ENCODE peak calls at places on chromosomes 1 and 21, in six cellular contexts. N, K, O, D, J and U are unnamed samples. For H3K36me3, the result is how much of the 10 kb centered on the place peaks cover.

GRCh38 chr1:211939876-211940468 is 95.4 kb downstream of the INTS7 start:
- DNase-seq in K (no peak), D (no peak), J (no peak), N (no peak), O (no peak), U (no peak)

GRCh38 chr21:44375281-44375651 is 21.8 kb downstream of the TRPM2 start:
- DNase-seq in O (peak), K (no peak), N (peak), D (no peak), J (peak), U (peak)

GRCh38 chr1:4594286-4594991 is 60.0 kb upstream of the AJAP1 start:
- DNase-seq in J (peak), N (no peak), D (no peak), O (peak), K (no peak), U (no peak)

GRCh38 chr1:223674119-223674890 is 8.8 kb upstream of the CAPN8 start:
- DNase-seq in K (no peak), J (no peak), O (no peak), D (no peak), N (no peak), U (no peak)

GRCh38 chr1:230696722-230697432 is 17.0 kb downstream of the AGT start:
- DNase-seq in N (no peak), K (no peak), D (no peak), J (no peak), O (no peak), U (no peak)

GRCh38 chr21:33839167-33839716 is 76.4 kb downstream of the ATP5PO start:
- DNase-seq in N (no peak), O (no peak), D (no peak), J (peak), K (no peak), U (no peak)

GRCh38 chr1:10489291-10490055 is 14.7 kb downstream of the PEX14 start:
- DNase-seq in O (no peak), D (no peak), K (no peak), N (no peak), J (peak), U (no peak)

GRCh38 chr1:180026556-180026955 is 71.9 kb downstream of the CEP350 start:
- DNase-seq in O (no peak), D (no peak), N (no peak), K (no peak), J (no peak), U (no peak)

GRCh38 chr21:25421327-25422028 is 185.8 kb downstream of the MRPL39 start:
- DNase-seq in N (no peak), J (peak), O (no peak), D (no peak), K (peak), U (peak)

GRCh38 chr1:42479621-42480020 is 16.5 kb downstream of the CCDC30 start:
- DNase-seq in D (peak), J (no peak), K (peak), N (no peak), O (no peak), U (no peak)

GRCh38 chr1:81126989-81127571 is 673.7 kb upstream of the ADGRL2 start:
- DNase-seq in D (no peak), J (peak), K (no peak), N (no peak), O (no peak), U (no peak)

GRCh38 chr1:109532365-109533136 is 7.1 kb upstream of the GPR61 start:
- DNase-seq in J (peak), O (peak), D (peak), K (peak), N (peak), U (peak)

GRCh38 chr21:27369962-27370578 is 403.2 kb upstream of the ADAMTS5 start:
- DNase-seq in O (no peak), N (no peak), D (no peak), K (no peak), J (no peak), U (no peak)

GRCh38 chr1:88191917-88192316 is 492.2 kb upstream of the PKN2 start:
- DNase-seq in N (no peak), D (no peak), K (no peak), J (no peak), O (no peak), U (no peak)

GRCh38 chr1:178947688-178948003 is 76.8 kb upstream of the ANGPTL1 start:
- DNase-seq in O (peak), K (no peak), N (no peak), J (no peak), D (no peak), U (no peak)

GRCh38 chr1:182584746-182585145 is 4.3 kb downstream of the RNASEL start:
- DNase-seq in J (no peak), O (no peak), D (no peak), N (no peak), K (no peak), U (no peak)

GRCh38 chr1:59880735-59881134 is 45.8 kb downstream of the CYP2J2 start:
- DNase-seq in J (no peak), N (no peak), D (peak), K (no peak), O (no peak), U (no peak)

GRCh38 chr1:194684636-194685035 is 1498.2 kb upstream of the B3GALT2 start:
- DNase-seq in K (no peak), O (no peak), J (no peak), D (no peak), N (no peak), U (no peak)

GRCh38 chr1:14598007-14598497 is 433 bp upstream of the KAZN start:
- DNase-seq in N (no peak), D (no peak), O (no peak), K (peak), J (no peak), U (no peak)

GRCh38 chr1:184219414-184219813 is 167.4 kb upstream of the C1orf21 start:
- DNase-seq in O (no peak), D (no peak), N (no peak), K (no peak), J (no peak), U (no peak)

GRCh38 chr1:79507770-79508169 is 501.2 kb upstream of the ADGRL4 start:
- DNase-seq in K (no peak), J (no peak), N (no peak), O (no peak), D (no peak), U (no peak)

GRCh38 chr1:66521736-66522365 is 12.1 kb upstream of the SGIP1 start:
- DNase-seq in O (no peak), J (no peak), N (no peak), K (no peak), D (no peak), U (no peak)

GRCh38 chr1:90550616-90551406 is 166.3 kb downstream of the BARHL2 start:
- DNase-seq in J (no peak), N (no peak), O (no peak), D (no peak), K (peak), U (no peak)

GRCh38 chr1:61058477-61059245 is 23.7 kb upstream of the NFIA start:
- DNase-seq in D (no peak), K (no peak), N (no peak), O (no peak), J (no peak), U (no peak)

GRCh38 chr1:216841165-216841564 is 117.9 kb upstream of the ESRRG start:
- DNase-seq in O (no peak), K (no peak), D (no peak), N (no peak), J (no peak), U (no peak)

GRCh38 chr1:181398544-181398943 is 84.8 kb upstream of the CACNA1E start:
- DNase-seq in J (no peak), K (no peak), D (no peak), N (no peak), O (no peak), U (no peak)

GRCh38 chr1:200075938-200076546 is 48.5 kb downstream of the NR5A2 start:
- DNase-seq in O (no peak), N (no peak), D (no peak), J (peak), K (peak), U (no peak)

GRCh38 chr1:210826686-210827085 is 307.3 kb downstream of the KCNH1 start:
- DNase-seq in N (no peak), K (no peak), D (no peak), J (no peak), O (no peak), U (no peak)

GRCh38 chr1:201502511-201502857 is 4.4 kb downstream of the CSRP1 start:
- DNase-seq in D (no peak), N (no peak), K (no peak), J (no peak), O (no peak), U (no peak)

GRCh38 chr1:175152006-175152652 is 40.4 kb downstream of the KIAA0040 start:
- DNase-seq in D (peak), N (peak), K (peak), O (no peak), J (peak), U (peak)

GRCh38 chr1:184329255-184329953 is 57.4 kb upstream of the C1orf21 start:
- DNase-seq in D (no peak), J (peak), O (no peak), N (no peak), K (no peak), U (no peak)

GRCh38 chr1:188364927-188365449 is 1536.2 kb downstream of the PLA2G4A start:
- DNase-seq in N (no peak), K (no peak), D (no peak), J (no peak), O (no peak), U (no peak)

GRCh38 chr1:212133319-212133718 is 97.8 kb downstream of the DTL start:
- DNase-seq in J (no peak), N (no peak), O (no peak), D (no peak), K (no peak), U (no peak)

GRCh38 chr1:54127594-54127993 is 25.2 kb downstream of the CDCP2 start:
- DNase-seq in J (no peak), N (no peak), K (no peak), O (no peak), D (no peak), U (no peak)

GRCh38 chr1:103220503-103221095 is 112.3 kb upstream of the COL11A1 start:
- DNase-seq in D (no peak), O (no peak), K (no peak), N (no peak), J (no peak), U (no peak)

GRCh38 chr1:26237230-26237966 is 3.4 kb downstream of the CEP85 start:
- DNase-seq in K (no peak), D (no peak), J (no peak), O (no peak), N (no peak), U (no peak)

GRCh38 chr1:213985181-213986019 is 2.4 kb upstream of the PROX1 start:
- DNase-seq in K (peak), O (no peak), D (peak), N (no peak), J (no peak), U (no peak)

GRCh38 chr1:8412183-8412831 is 94.4 kb downstream of the SLC45A1 start:
- DNase-seq in K (no peak), J (peak), N (no peak), D (no peak), O (peak), U (no peak)

GRCh38 chr1:113219377-113219776 is 146.4 kb downstream of the LRIG2 start:
- DNase-seq in O (no peak), K (peak), D (no peak), J (no peak), N (no peak), U (no peak)

GRCh38 chr1:9453375-9454093 is 85.7 kb upstream of the SLC25A33 start:
- DNase-seq in J (no peak), N (no peak), O (no peak), K (no peak), D (no peak), U (no peak)
- H3K27ac ChIP-seq in J (no peak), N (no peak), O (no peak), K (no peak), D (no peak), U (no peak)

GRCh38 chr1:1489231-1489630 is 17.7 kb downstream of the ATAD3B start:
- DNase-seq in D (no peak), K (no peak), J (no peak), N (no peak), O (no peak), U (no peak)

GRCh38 chr1:1487701-1488100 is 16.1 kb downstream of the ATAD3B start:
- DNase-seq in N (no peak), J (no peak), D (no peak), K (no peak), O (no peak), U (no peak)

GRCh38 chr1:1489861-1490260 is 18.3 kb downstream of the ATAD3B start:
- DNase-seq in K (no peak), J (no peak), N (no peak), O (no peak), D (no peak), U (no peak)

GRCh38 chr1:1490633-1491230 is 19.2 kb downstream of the ATAD3B start:
- DNase-seq in K (no peak), D (no peak), O (no peak), N (no peak), J (no peak), U (no peak)

DNA sequence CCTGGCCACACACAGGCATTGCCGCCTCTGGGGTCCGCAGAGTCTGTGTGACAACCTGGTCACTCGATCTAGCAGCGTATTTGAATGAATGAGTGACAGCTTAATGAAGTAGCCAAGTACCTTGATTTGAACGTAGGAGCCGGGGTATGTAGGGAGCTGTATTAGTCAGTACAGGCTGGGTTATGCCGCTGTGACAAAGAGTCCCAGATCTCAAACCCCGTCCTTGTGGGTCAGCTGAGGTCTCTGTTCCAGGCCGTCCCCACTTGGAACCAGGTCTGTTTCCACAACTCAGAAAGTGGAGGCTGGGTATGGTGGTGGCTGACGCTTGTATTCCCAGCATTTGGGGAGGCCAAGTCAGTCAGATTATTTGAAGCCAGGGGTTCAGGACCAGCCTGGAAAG is 20.0 kb downstream of the ATAD3B start:
- DNase-seq in O (no peak), J (no peak), D (no peak), K (no peak), N (no peak), U (no peak)
- H3K36me3 ChIP-seq in O (under half), J (under half), D (half or more), K (under half), N (half or more), U (under half)

DNA sequence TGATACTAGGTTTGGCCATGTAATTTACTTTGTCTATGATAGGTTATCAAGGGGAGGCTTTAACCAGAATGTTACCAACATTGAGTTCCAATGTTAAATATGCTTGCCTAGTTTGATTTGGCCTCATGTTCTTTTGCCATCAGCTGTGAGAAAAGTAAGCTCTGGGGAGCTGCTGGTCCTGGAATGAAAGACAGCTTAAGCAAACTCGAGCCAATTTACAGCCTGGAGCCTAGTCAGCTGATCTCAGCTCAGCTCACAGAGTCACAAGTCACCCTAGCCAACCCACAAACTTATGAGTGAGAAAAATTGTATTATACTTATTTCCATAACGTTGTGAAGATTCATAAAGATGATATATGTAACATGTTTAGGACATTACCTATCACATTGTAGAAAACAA is 426.7 kb downstream of the RWDD3 start:
- DNase-seq in K (no peak), O (no peak), N (no peak), D (no peak), J (no peak), U (no peak)
- H3K27ac ChIP-seq in K (no peak), O (no peak), N (no peak), D (no peak), J (no peak), U (no peak)

GRCh38 chr1:204255966-204256365 is 42.2 kb upstream of the GOLT1A start:
- DNase-seq in D (no peak), K (no peak), J (no peak), N (no peak), O (no peak), U (no peak)
- H3K36me3 ChIP-seq in D (under half), K (under half), J (under half), N (under half), O (under half), U (under half)

GRCh38 chr1:39816431-39817090 is 27.9 kb upstream of the BMP8B start:
- DNase-seq in J (peak), N (peak), K (peak), O (peak), D (peak), U (peak)

GRCh38 chr1:39818482-39818881 is 29.8 kb upstream of the BMP8B start:
- DNase-seq in J (peak), D (no peak), K (no peak), N (peak), O (no peak), U (no peak)

GRCh38 chr1:39822146-39822545 is 33.5 kb upstream of the BMP8B start:
- DNase-seq in K (no peak), J (no peak), O (no peak), N (no peak), D (no peak), U (no peak)

DNA sequence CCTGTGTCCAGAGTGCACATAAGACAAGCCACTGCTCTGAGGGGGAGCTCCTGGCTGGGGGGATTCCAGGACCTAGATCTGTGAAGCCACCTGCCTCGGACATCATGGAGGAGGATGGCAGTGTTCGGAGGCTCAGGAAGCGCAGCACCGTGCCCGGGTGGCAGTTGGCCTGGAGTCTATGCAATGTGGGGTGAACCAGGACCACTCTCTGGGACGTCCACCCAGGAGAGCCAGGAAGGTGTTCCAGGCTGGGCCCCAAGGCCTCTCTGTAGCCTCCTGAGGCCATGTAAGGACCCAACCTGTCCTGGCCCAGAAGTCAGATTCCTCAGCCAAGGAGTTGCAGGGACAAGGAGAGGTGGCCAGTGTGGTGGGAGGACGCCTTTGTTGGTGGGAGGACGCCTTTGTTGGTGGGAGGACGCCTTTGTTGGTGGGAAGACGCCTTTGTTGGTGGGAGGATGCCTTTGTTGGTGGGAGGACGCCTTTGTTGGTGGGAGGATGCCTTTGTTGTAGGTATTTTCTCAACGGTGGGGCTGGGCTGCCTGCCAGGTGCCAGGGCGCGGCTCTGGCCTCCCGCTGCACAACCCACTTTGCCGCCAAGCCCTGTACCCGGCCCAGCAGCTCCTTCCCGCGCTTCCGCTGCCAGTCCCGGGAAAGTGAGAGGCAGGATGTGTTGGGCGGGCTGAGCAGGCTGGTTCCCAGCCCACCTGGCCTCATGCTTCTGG is 30.6 kb upstream of the BMP8B start:
- DNase-seq in D (no peak), O (no peak), K (no peak), N (peak), J (peak), U (no peak)
- H3K27ac ChIP-seq in D (no peak), O (no peak), K (no peak), N (no peak), J (peak), U (no peak)

GRCh38 chr1:147162093-147162492 is 10.2 kb downstream of the PRKAB2 start:
- DNase-seq in O (no peak), J (no peak), N (no peak), D (no peak), K (no peak), U (no peak)

GRCh38 chr1:147151244-147151643 is 21.0 kb downstream of the PRKAB2 start:
- DNase-seq in J (no peak), N (no peak), D (no peak), O (no peak), K (peak), U (no peak)

GRCh38 chr1:147152772-147153171 is 19.5 kb downstream of the PRKAB2 start:
- DNase-seq in D (no peak), N (no peak), J (peak), O (no peak), K (no peak), U (no peak)

GRCh38 chr1:147156643-147157042 is 15.6 kb downstream of the PRKAB2 start:
- DNase-seq in N (no peak), K (no peak), J (no peak), O (no peak), D (no peak), U (no peak)
- H3K36me3 ChIP-seq in N (half or more), K (under half), J (under half), O (half or more), D (half or more), U (under half)

DNA sequence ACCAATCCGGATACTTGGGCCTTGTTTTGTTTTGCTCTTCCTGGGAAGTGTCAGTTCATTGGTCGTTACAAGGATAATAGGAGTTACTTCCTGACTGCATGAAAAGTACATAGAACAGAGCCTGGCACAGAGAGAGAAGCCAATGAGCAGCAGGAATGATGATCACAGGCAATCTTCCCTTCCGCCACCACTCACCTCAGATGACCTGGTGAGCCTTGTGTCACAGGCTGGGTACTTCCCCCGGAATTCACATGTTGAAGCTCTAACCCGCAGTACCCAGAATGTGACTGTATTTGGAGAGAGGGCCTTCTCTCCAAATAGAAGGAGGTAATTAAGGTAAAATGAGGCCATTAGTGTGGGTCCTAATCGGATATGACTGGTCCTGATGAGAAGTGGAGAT is 18.8 kb upstream of the GPR137B start:
- DNase-seq in K (no peak), O (no peak), D (no peak), N (no peak), J (no peak), U (no peak)
- H3K27ac ChIP-seq in K (no peak), O (no peak), D (no peak), N (no peak), J (no peak), U (no peak)

GRCh38 chr1:153929981-153930948 is 7.5 kb upstream of the GATAD2B start:
- DNase-seq in N (no peak), O (peak), D (no peak), J (no peak), K (no peak), U (no peak)
- H3K36me3 ChIP-seq in N (half or more), O (under half), D (half or more), J (under half), K (under half), U (under half)

GRCh38 chr21:36890086-36890485 is 76.4 kb downstream of the HLCS start:
- DNase-seq in K (no peak), N (no peak), J (no peak), O (no peak), D (no peak), U (no peak)
- H3K27ac ChIP-seq in K (no peak), N (peak), J (no peak), O (no peak), D (peak), U (no peak)

GRCh38 chr1:32372149-32372756 is 9.9 kb downstream of the TSSK3 start:
- DNase-seq in D (no peak), J (peak), K (no peak), O (no peak), N (no peak), U (peak)
- H3K36me3 ChIP-seq in D (half or more), J (under half), K (under half), O (half or more), N (half or more), U (under half)